ENCODE peak calls at places on chromosomes 2 and 18, in six cellular contexts. N, D, U, T, E and J are unnamed samples.

GRCh38 chr18:49486617-49486958 is 446 bp downstream of the C18orf32 start:
- DNase-seq in E (no peak), T (no peak), N (peak; percentile 35), U (no peak), D (no peak), J (no peak)

GRCh38 chr2:180519276-180519675 is 461.1 kb upstream of the UBE2E3 start:
- DNase-seq in N (no peak), T (no peak), U (no peak), E (peak; percentile 80), D (no peak), J (no peak)

GRCh38 chr2:128442891-128443302 is 124.2 kb upstream of the HS6ST1 start:
- DNase-seq in T (no peak), E (no peak), D (peak; percentile 71), U (peak; percentile 11), N (no peak), J (no peak)

GRCh38 chr2:222447144-222447543 is 22.8 kb downstream of the SGPP2 start:
- DNase-seq in D (no peak), T (no peak), N (no peak), E (no peak), U (no peak), J (no peak)

GRCh38 chr2:133411857-133412256 is 156.4 kb downstream of the NCKAP5 start:
- DNase-seq in T (no peak), E (no peak), D (no peak), U (no peak), N (peak; percentile 53), J (no peak)

GRCh38 chr2:23614701-23615100 is 229.7 kb downstream of the KLHL29 start:
- DNase-seq in N (peak; percentile 18), D (peak; percentile 38), T (no peak), E (no peak), U (no peak), J (no peak)

GRCh38 chr18:755506-755905 is 43.1 kb upstream of the ENOSF1 start:
- DNase-seq in D (no peak), E (no peak), U (no peak), N (no peak), T (no peak), J (no peak)

GRCh38 chr2:26606847-26607190 is 34.3 kb downstream of the CIB4 start:
- DNase-seq in U (peak; percentile 27), D (peak; percentile 43), E (no peak), T (no peak), N (no peak), J (no peak)

DNA sequence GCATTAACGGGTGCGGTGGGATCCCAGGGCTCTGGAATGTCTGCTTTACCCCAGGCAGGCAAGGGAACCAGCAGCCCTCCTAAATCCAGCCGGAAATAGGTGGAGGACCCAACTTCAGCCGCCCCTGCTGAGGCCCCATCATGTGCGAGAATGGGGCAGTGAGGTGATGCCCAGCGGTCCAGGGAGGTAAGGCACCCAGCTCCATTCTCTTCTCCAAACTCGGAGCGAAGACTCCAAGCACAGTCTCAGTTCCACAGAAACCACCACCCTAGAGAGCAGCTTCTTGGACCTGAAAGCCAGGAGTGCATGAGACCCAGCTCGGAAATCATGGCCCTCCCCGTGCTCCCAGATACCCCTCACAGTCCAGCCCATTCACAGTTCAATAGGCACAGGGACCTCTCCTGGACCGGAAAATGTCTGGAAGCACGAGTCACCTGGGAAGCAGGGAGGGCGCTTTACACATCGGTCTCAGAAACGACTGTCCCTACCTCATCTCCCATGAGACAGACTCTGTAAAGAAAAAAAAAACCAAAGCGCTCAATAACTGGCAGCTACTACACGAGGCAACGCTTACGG is 2.1 kb downstream of the SDC1 start:
- DNase-seq in E (no peak), U (no peak), T (no peak), D (peak; percentile 58), N (no peak), J (no peak)
- H3K4me3 ChIP-seq in E (no peak overlapping the region), U (no peak overlapping the region), T (peak overlapping the region; percentile 76), D (peak overlapping the region; percentile 65), N (peak overlapping the region; percentile 77), J (peak overlapping the region; percentile 60)

GRCh38 chr2:157838442-157839161 is 37.5 kb downstream of the ACVR1 start:
- DNase-seq in E (peak; percentile 78), D (no peak), U (peak; percentile 69), N (peak; percentile 40), T (peak; percentile 50), J (peak; percentile 79)
- H3K4me3 ChIP-seq in E (peak overlapping the region; percentile 40), D (peak overlapping the region; percentile 38), U (no peak overlapping the region), N (no peak overlapping the region), T (peak overlapping the region; percentile 61), J (peak overlapping the region; percentile 31)

DNA sequence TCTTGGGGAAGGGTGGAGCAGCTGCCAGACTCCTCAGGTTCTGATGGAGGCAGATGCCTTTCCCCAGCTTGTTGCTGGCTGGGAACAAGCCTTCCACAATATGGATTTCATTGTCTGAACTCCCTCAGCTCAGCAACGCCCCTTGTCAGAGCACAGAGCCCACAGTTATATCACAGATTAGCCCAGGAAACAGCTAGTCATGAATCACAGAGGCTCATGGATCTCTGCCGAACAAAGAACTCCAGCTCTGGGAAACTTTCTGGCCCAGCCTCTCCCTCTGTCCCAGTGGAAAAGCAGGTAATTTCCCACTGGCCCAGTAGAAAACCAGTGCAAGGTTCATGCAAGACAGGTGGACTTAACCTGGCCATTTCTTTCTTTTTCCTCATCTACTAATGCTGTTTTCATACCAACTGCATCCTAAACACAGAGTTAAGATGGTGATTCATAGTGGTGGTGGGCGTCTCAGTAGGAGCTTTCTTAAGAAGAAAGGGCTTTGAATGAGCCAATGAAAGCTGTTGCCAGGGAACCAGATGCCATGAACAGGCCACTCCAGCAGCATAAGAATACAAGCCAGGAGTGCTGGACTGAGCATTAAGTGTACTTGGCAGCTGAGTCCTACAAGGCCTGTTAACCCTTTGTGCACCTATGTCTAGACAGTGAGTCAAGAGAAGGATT is 8.7 kb upstream of the KIAA2012 start:
- DNase-seq in E (peak; percentile 57), U (no peak), D (no peak), N (peak; percentile 77), T (no peak), J (peak; percentile 92)
- H3K4me3 ChIP-seq in E (no peak overlapping the region), U (no peak overlapping the region), D (no peak overlapping the region), N (peak overlapping the region; percentile 19), T (no peak overlapping the region), J (peak overlapping the region; percentile 36)

GRCh38 chr2:234496835-234497591 is at the start of gene ARL4C:
- DNase-seq in D (peak; percentile 82), U (peak; percentile 73), E (peak; percentile 63), N (peak; percentile 94), T (peak; percentile 69), J (peak; percentile 41)

GRCh38 chr2:234494361-234495075 is 2.4 kb downstream of the ARL4C start:
- DNase-seq in D (no peak), T (no peak), N (peak; percentile 84), U (no peak), E (peak; percentile 20), J (no peak)

GRCh38 chr2:234495801-234496441 is 960 bp downstream of the ARL4C start:
- DNase-seq in D (peak; percentile 72), U (peak; percentile 39), N (peak; percentile 55), E (peak; percentile 42), T (peak; percentile 22), J (no peak)

GRCh38 chr2:234496442-234496834 is 443 bp downstream of the ARL4C start:
- DNase-seq in U (no peak), N (no peak), D (no peak), E (no peak), T (peak; percentile 27), J (no peak)

DNA sequence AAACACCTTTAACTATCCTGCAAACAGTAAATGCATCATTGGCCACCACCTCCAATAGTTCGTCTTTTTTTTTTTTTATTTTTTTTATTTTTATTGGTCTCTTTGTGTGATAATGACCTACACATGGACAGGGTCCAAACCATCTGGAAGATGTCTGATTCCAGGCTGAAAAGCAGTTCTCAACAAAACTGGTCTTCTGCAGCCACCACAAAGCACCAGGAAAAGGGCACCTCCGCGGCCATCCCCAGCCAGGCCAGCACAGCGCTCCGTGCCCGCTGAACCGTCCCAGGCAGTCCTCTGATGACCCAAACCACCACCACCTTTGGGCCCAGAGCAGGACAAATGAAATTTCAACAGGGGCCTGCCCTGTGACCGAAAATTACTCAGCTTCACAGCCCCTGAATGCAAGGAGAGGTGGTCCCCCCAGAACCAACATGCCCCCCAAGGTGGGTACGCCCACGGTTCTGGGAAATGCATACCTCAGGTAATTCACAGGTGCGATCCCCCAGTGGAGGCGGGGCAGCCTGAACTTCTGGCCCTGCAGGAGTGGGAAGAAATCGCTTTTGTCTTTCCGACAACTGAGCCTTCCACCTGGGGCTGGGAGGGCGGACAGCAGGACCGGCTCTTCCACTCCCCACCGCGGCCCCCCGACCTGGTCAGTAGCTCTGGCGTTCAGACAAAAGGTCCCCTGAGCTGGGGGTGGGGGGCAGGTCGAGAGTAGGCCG is 1.6 kb downstream of the ARL4C start:
- DNase-seq in U (no peak), D (no peak), T (no peak), N (peak; percentile 53), E (peak; percentile 20), J (no peak)
- H3K4me3 ChIP-seq in U (peak overlapping the region; percentile 22), D (peak overlapping the region; percentile 75), T (peak overlapping the region; percentile 68), N (peak overlapping the region; percentile 97), E (peak overlapping the region; percentile 63), J (peak overlapping the region; percentile 58)

GRCh38 chr2:148022882-148023281 is 2.0 kb downstream of the MBD5 start:
- DNase-seq in U (no peak), N (no peak), E (no peak), T (no peak), D (no peak), J (no peak)
- H3K4me3 ChIP-seq in U (no peak overlapping the region), N (peak overlapping the region; percentile 93), E (peak overlapping the region; percentile 67), T (peak overlapping the region; percentile 76), D (peak overlapping the region; percentile 83), J (peak overlapping the region; percentile 70)

GRCh38 chr2:69017876-69018275 is 4.9 kb downstream of the ANTXR1 start:
- DNase-seq in D (no peak), T (no peak), N (no peak), U (no peak), E (no peak), J (no peak)

GRCh38 chr2:69020496-69020895 is 7.5 kb downstream of the ANTXR1 start:
- DNase-seq in U (no peak), E (no peak), T (no peak), D (no peak), N (no peak), J (no peak)

GRCh38 chr2:69018629-69019227 is 5.7 kb downstream of the ANTXR1 start:
- DNase-seq in T (no peak), E (no peak), U (no peak), N (no peak), D (no peak), J (no peak)

GRCh38 chr2:69013837-69014796 is 1.1 kb downstream of the ANTXR1 start:
- DNase-seq in D (no peak), N (peak; percentile 25), T (no peak), U (no peak), E (peak; percentile 52), J (no peak)

DNA sequence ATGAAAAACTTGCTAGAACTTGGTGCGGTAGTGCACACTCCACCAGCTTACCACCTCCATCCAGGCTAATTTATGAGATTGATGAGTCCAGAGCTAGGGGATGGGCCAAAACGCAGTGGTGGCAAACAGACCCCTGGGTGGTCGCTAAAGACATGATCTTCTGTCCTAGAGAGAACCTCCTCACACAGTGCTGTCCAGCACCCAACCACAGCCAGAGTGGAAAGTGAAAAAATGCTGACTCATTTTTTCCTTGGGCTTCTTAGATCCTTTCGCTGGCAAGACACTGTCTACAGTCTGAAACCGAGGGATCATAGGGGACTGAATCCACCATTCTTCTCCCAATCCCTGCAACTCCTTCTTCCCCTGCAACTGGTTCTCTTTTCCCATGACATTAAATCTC is 4.1 kb downstream of the ANTXR1 start:
- DNase-seq in N (no peak), E (peak; percentile 74), U (no peak), T (no peak), D (no peak), J (no peak)
- H3K4me3 ChIP-seq in N (no peak overlapping the region), E (peak overlapping the region; percentile 5), U (no peak overlapping the region), T (no peak overlapping the region), D (no peak overlapping the region), J (no peak overlapping the region)